ENCODE peak calls at places on chromosomes 7 and 10, in ten cellular contexts. R is SK-N-SH, U is astrocyte, G is Karpas-422, I is GM23248, B is PC-3, N is IMR-90, X is hepatocyte, W is A549, E is mesenchymal stem cell. Z is an unnamed sample.

GRCh38 chr7:93366816-93367215 is 134.7 kb downstream of the VPS50 start:
- DNase-seq in W (no peak), G (no peak), B (no peak), X (no peak), I (no peak), E (no peak), R (no peak), U (no peak), N (no peak), Z (no peak)

GRCh38 chr10:1094112-1095057 is 38.2 kb downstream of the WDR37 start:
- DNase-seq in X (no peak), W (no peak), U (no peak), I (no peak), R (no peak), B (no peak), G (no peak), E (no peak), N (no peak), Z (no peak)

GRCh38 chr7:42014625-42015412 is 222.2 kb downstream of the GLI3 start:
- DNase-seq in B (peak; percentile 79), R (peak; percentile 38), E (peak; percentile 28), N (peak; percentile 54), X (peak; percentile 67), W (peak; percentile 21), U (no peak), I (peak; percentile 38), G (peak; percentile 78), Z (peak; percentile 83)

GRCh38 chr10:49080071-49080470 is 35.3 kb downstream of the VSTM4 start:
- DNase-seq in G (no peak), U (peak; percentile 43), E (peak; percentile 40), W (no peak), B (no peak), I (peak; percentile 38), N (peak; percentile 38), X (peak; percentile 61), R (no peak), Z (no peak)

GRCh38 chr7:103106336-103107070 is 31.6 kb downstream of the ARMC10 start:
- DNase-seq in R (no peak), U (peak; percentile 14), B (no peak), I (no peak), G (no peak), W (no peak), X (peak; percentile 66), E (peak; percentile 49), N (peak; percentile 16), Z (peak; percentile 78)

GRCh38 chr7:4682621-4683042 is 537 bp downstream of the FOXK1 start:
- DNase-seq in W (no peak), I (peak; percentile 69), X (peak; percentile 72), N (peak; percentile 47), R (no peak), G (peak; percentile 73), E (peak; percentile 49), B (peak; percentile 42), U (peak; percentile 41), Z (peak; percentile 63)

GRCh38 chr7:156368053-156368452 is 272.5 kb upstream of the RNF32 start:
- DNase-seq in I (no peak), G (no peak), N (no peak), X (no peak), B (no peak), W (no peak), E (no peak), R (no peak), U (no peak), Z (no peak)

GRCh38 chr7:44149571-44150465 is 8.7 kb upstream of the MYL7 start:
- DNase-seq in E (no peak), X (no peak), U (no peak), N (peak; percentile 30), I (peak; percentile 38), W (no peak), G (no peak), B (no peak), R (peak; percentile 10), Z (no peak)

GRCh38 chr7:149753370-149754233 is 19.8 kb downstream of the ZNF467 start:
- DNase-seq in E (peak; percentile 55), G (no peak), B (peak; percentile 44), W (peak; percentile 73), X (peak; percentile 72), I (peak; percentile 63), U (peak; percentile 12), N (peak; percentile 25), R (peak; percentile 71), Z (peak; percentile 54)

GRCh38 chr10:60433684-60434083 is 44.0 kb upstream of the ANK3 start:
- DNase-seq in I (peak; percentile 87), B (peak; percentile 61), E (peak; percentile 53), X (no peak), N (peak; percentile 86), U (peak; percentile 87), G (no peak), W (no peak), R (no peak), Z (no peak)

GRCh38 chr10:70293169-70293813 is 9.5 kb upstream of the NPFFR1 start:
- DNase-seq in W (no peak), E (no peak), U (no peak), B (no peak), R (no peak), I (no peak), N (no peak), G (peak; percentile 79), X (no peak), Z (peak; percentile 7)

GRCh38 chr7:64183126-64183742 is 23.8 kb upstream of the ZNF735 start:
- DNase-seq in X (no peak), W (no peak), G (no peak), U (no peak), I (peak; percentile 5), B (no peak), E (no peak), R (peak; percentile 82), N (no peak), Z (no peak)

GRCh38 chr10:97180367-97180763 is 5.4 kb downstream of the SLIT1 start:
- DNase-seq in G (no peak), R (peak; percentile 84), X (no peak), I (no peak), W (no peak), U (no peak), N (no peak), B (no peak), E (no peak), Z (no peak)
- H3K4me2 ChIP-seq in G (no peak overlapping the region), R (peak overlapping the region; percentile 50), X (no peak overlapping the region), I (no peak overlapping the region), W (no peak overlapping the region), U (no peak overlapping the region), N (no peak overlapping the region), B (no peak overlapping the region), E (no peak overlapping the region), Z (no peak overlapping the region)

DNA sequence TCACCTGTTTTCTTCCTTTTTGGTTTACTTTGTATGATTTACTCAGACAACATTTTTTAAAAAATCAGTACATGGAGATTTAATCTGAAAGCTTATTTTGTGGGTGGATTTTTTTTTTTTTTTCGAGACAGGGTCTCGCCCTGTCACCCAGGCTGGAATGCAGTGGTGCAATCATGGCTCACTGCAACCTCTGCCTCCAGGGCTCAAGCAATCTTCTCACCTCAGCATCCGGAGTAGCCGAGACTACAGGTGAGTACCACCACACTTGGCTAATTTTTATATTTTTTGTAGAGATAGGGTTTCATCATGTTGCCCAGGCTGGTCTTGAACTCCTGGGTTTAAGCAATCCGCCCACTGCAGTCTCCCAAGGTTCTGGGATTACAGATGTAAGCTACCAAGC is 2.5 kb downstream of the GSTO1 start:
- DNase-seq in I (no peak), G (no peak), B (no peak), R (no peak), E (no peak), X (no peak), W (no peak), U (no peak), N (no peak), Z (no peak)
- H3K4me1 ChIP-seq in I (peaks cover 62% of the 10 kb centered on the region), G (peaks cover 23% of the 10 kb centered on the region), B (peaks cover 38% of the 10 kb centered on the region), R (peaks cover 14% of the 10 kb centered on the region), E (peaks cover 9% of the 10 kb centered on the region), X (peaks cover 47% of the 10 kb centered on the region), W (peaks cover 40% of the 10 kb centered on the region), U (peaks cover 37% of the 10 kb centered on the region), N (peaks cover 15% of the 10 kb centered on the region), Z (peaks cover 8% of the 10 kb centered on the region)

DNA sequence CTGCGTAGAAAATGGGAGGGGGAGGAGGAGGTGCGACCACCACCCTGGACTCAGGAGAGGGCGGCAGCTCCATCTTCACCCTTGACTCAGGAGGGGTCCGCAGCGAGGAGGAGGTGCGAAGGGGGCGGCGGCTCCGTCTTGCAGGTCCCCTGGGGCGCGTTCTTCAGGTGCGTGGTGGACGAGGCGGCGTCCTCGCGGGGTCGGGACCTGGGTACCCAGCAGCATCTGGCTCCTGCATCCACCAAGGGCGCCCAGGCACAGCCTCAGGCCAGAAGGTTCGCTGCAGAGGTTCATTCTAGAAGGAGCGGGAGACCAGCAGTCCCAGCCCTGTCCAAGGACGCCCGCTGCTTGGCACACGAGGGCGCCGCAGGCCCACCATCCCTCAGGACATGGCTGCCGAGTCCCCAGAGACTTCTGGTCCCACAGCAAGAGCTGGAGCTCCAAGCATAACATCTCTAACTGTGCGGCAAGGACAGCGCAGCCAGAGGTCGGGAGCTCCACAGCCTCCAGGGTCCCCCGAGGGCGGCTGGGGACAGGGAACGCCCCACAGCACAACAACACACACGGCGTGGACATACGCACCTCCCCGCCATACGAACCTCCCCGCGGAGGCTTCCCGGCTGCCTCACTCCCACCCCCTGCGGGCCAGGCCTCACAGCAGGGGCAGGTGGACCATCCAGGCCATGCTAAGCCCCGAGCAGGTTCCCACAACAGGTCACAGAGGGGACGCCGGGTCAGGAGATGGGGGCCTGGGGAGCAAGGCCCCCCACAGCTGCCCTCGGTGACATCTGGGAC is 16.8 kb upstream of the DPYSL4 start:
- DNase-seq in G (no peak), I (no peak), B (no peak), W (no peak), X (no peak), N (no peak), E (no peak), R (no peak), U (no peak), Z (no peak)
- H3K4me2 ChIP-seq in G (no peak overlapping the region), I (no peak overlapping the region), B (no peak overlapping the region), W (no peak overlapping the region), X (no peak overlapping the region), N (no peak overlapping the region), E (no peak overlapping the region), R (no peak overlapping the region), U (no peak overlapping the region), Z (no peak overlapping the region)

DNA sequence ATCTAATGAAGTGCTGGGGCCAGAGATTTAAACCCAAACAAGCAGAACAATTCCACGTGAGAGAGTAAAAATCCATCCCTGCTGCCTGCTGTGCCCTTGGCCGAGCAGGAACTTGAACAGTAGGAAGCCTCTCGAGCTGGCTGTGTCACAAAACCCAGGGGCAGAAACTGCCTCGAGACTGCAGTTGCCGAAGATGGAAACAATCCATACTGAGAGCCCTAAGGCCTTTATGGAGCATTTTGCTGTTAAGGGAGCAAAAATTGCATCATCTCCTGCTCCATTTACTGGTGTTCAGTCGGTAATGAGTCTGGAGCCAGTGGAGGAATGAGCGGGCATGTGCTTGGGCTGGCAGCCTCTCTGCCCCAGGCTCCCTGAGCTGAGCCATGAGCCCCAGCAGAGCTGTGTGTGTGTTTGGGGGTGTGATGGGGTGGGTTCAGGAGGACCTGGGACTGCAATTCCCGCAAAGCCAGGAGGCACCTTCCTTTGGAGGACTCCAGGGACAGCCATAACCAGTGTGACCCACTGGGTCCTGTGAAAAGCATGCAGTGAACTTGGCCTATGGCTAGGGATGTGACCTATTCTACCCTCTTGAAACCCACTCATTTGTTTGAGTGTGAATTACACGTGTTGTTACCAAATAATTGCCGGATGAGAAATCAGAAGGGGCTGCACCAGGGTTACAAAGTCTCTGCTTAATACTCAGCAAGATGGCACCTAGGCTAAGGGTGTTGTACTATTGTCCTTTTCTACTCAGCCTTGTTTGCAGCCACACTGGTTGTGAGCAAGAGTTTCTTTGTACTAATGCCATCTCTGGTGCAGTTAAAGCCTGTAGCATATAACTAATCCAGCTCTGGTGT is 58.4 kb downstream of the CDHR3 start:
- DNase-seq in W (no peak), B (no peak), U (no peak), X (no peak), E (no peak), I (no peak), R (peak; percentile 41), G (no peak), N (peak; percentile 27), Z (peak; percentile 83)
- H3K4me1 ChIP-seq in W (no peaks in the 10 kb centered on the region), B (no peaks in the 10 kb centered on the region), U (peaks cover 11% of the 10 kb centered on the region), X (peaks cover 10% of the 10 kb centered on the region), E (peaks cover 10% of the 10 kb centered on the region), I (no peaks in the 10 kb centered on the region), R (peaks cover 19% of the 10 kb centered on the region), G (peaks cover 32% of the 10 kb centered on the region), N (peaks cover 13% of the 10 kb centered on the region), Z (peaks cover 13% of the 10 kb centered on the region)

Z was measured in mesendoderm.